ENCODE peak calls at places on chromosomes 3 and 15, in ten cellular contexts. J, V, I, H, P, U, D, M, B and E are unnamed samples.

GRCh38 chr3:22269827-22270226 is 518.8 kb upstream of the ZNF385D start:
- DNase-seq in J (no peak), V (no peak), I (peak), H (no peak), P (no peak), U (no peak), D (no peak), M (no peak), B (no peak), E (no peak)

GRCh38 chr15:58985443-58985842 is 2.0 kb upstream of the RNF111 start:
- DNase-seq in J (no peak), V (no peak), I (peak), H (no peak), P (peak), U (no peak), D (peak), M (no peak), B (no peak), E (peak)

GRCh38 chr3:62954579-62954978 is 79.4 kb upstream of the CADPS start:
- DNase-seq in J (no peak), V (no peak), I (no peak), H (no peak), P (no peak), U (no peak), D (no peak), M (no peak), B (no peak), E (no peak)

GRCh38 chr3:117745516-117745915 is 1035.9 kb downstream of the TUSC7 start:
- DNase-seq in J (no peak), V (no peak), I (no peak), H (no peak), P (no peak), U (no peak), D (no peak), M (no peak), B (no peak), E (no peak)

GRCh38 chr3:12984023-12984823 is 89.0 kb downstream of the IQSEC1 start:
- DNase-seq in J (no peak), V (peak), I (peak), H (no peak), P (peak), U (no peak), D (peak), M (peak), B (no peak), E (peak)

GRCh38 chr3:48039487-48040190 is 23.4 kb upstream of the MAP4 start:
- DNase-seq in J (no peak), V (no peak), I (no peak), H (no peak), P (no peak), U (no peak), D (peak), M (no peak), B (no peak), E (no peak)

GRCh38 chr3:16151109-16151508 is 23.4 kb upstream of the GALNT15 start:
- DNase-seq in J (no peak), V (no peak), I (peak), H (no peak), P (peak), U (peak), D (peak), M (peak), B (no peak), E (peak)

GRCh38 chr15:49270541-49271421 is 100.7 kb downstream of the GALK2 start:
- DNase-seq in J (no peak), V (no peak), I (peak), H (peak), P (peak), U (peak), D (no peak), M (no peak), B (no peak), E (peak)

GRCh38 chr15:50415752-50416404 is 8.3 kb upstream of the USP8 start:
- DNase-seq in J (no peak), V (no peak), I (no peak), H (no peak), P (no peak), U (no peak), D (peak), M (no peak), B (no peak), E (no peak)

GRCh38 chr3:173742491-173742890 is 344.9 kb downstream of the NLGN1 start:
- DNase-seq in J (no peak), V (no peak), I (no peak), H (no peak), P (no peak), U (no peak), D (no peak), M (no peak), B (no peak), E (no peak)

GRCh38 chr3:120160050-120160449 is 65.8 kb upstream of the GSK3B start:
- DNase-seq in J (no peak), V (peak), I (peak), H (peak), P (peak), U (peak), D (peak), M (peak), B (no peak), E (peak)

GRCh38 chr15:74710349-74711094 is 14.7 kb upstream of the EDC3 start:
- DNase-seq in J (no peak), V (no peak), I (no peak), H (no peak), P (no peak), U (no peak), D (no peak), M (no peak), B (no peak), E (no peak)

GRCh38 chr3:57911588-57911987 is 96.6 kb upstream of the FLNB start:
- DNase-seq in J (no peak), V (no peak), I (no peak), H (no peak), P (no peak), U (no peak), D (no peak), M (no peak), B (no peak), E (no peak)

GRCh38 chr3:175208316-175208715 is 349.2 kb downstream of the NAALADL2 start:
- DNase-seq in J (no peak), V (no peak), I (no peak), H (no peak), P (no peak), U (no peak), D (no peak), M (no peak), B (no peak), E (no peak)

GRCh38 chr3:9503283-9503682 is 50.3 kb downstream of the LHFPL4 start:
- DNase-seq in J (peak), V (peak), I (peak), H (no peak), P (peak), U (peak), D (peak), M (peak), B (no peak), E (no peak)

GRCh38 chr3:50340404-50341329 is at the start of gene RASSF1:
- DNase-seq in J (peak), V (peak), I (peak), H (peak), P (peak), U (peak), D (no peak), M (peak), B (peak), E (peak)

GRCh38 chr3:147420361-147421183 is 11.4 kb downstream of the ZIC1 start:
- DNase-seq in J (no peak), V (no peak), I (no peak), H (no peak), P (no peak), U (no peak), D (no peak), M (no peak), B (no peak), E (no peak)

GRCh38 chr3:186427627-186428026 is 65.6 kb upstream of the DGKG start:
- DNase-seq in J (no peak), V (no peak), I (no peak), H (no peak), P (no peak), U (peak), D (no peak), M (no peak), B (no peak), E (no peak)

GRCh38 chr3:17258823-17259436 is 374.2 kb downstream of the PLCL2 start:
- DNase-seq in J (no peak), V (no peak), I (peak), H (no peak), P (no peak), U (no peak), D (peak), M (no peak), B (no peak), E (no peak)

GRCh38 chr3:85185495-85185894 is 226.7 kb downstream of the CADM2 start:
- DNase-seq in J (no peak), V (no peak), I (no peak), H (no peak), P (no peak), U (no peak), D (no peak), M (no peak), B (no peak), E (no peak)

GRCh38 chr3:131794766-131795381 is 239.9 kb downstream of the CPNE4 start:
- DNase-seq in J (no peak), V (no peak), I (peak), H (no peak), P (no peak), U (no peak), D (peak), M (peak), B (no peak), E (no peak)

GRCh38 chr3:45057557-45057956 is 31.5 kb downstream of the CLEC3B start:
- DNase-seq in J (no peak), V (no peak), I (no peak), H (no peak), P (no peak), U (no peak), D (no peak), M (no peak), B (no peak), E (no peak)

GRCh38 chr15:45646220-45646619 is 11.4 kb downstream of the SQOR start:
- DNase-seq in J (no peak), V (no peak), I (no peak), H (no peak), P (no peak), U (no peak), D (no peak), M (no peak), B (no peak), E (no peak)

GRCh38 chr3:172592898-172593669 is 69.9 kb upstream of the TNFSF10 start:
- DNase-seq in J (no peak), V (no peak), I (no peak), H (no peak), P (no peak), U (no peak), D (no peak), M (no peak), B (no peak), E (no peak)

GRCh38 chr3:32315441-32315840 is 76.2 kb upstream of the CMTM7 start:
- DNase-seq in J (no peak), V (no peak), I (peak), H (no peak), P (no peak), U (no peak), D (no peak), M (no peak), B (no peak), E (no peak)

GRCh38 chr15:27358751-27359434 is 387.9 kb downstream of the GABRG3 start:
- DNase-seq in J (no peak), V (no peak), I (peak), H (no peak), P (peak), U (no peak), D (peak), M (no peak), B (no peak), E (no peak)

GRCh38 chr3:184491011-184491576 is 70.5 kb upstream of the EPHB3 start:
- DNase-seq in J (no peak), V (peak), I (no peak), H (no peak), P (no peak), U (no peak), D (peak), M (peak), B (peak), E (no peak)

GRCh38 chr3:124266517-124266916 is 274.6 kb upstream of the ROPN1 start:
- DNase-seq in J (no peak), V (no peak), I (peak), H (no peak), P (no peak), U (no peak), D (peak), M (no peak), B (no peak), E (no peak)

GRCh38 chr3:25038907-25039306 is 389.2 kb upstream of the RARB start:
- DNase-seq in J (no peak), V (no peak), I (no peak), H (no peak), P (no peak), U (no peak), D (no peak), M (no peak), B (no peak), E (no peak)

GRCh38 chr3:155995525-155996370 is 124.6 kb upstream of the KCNAB1 start:
- DNase-seq in J (no peak), V (no peak), I (no peak), H (no peak), P (no peak), U (no peak), D (peak), M (no peak), B (no peak), E (no peak)

GRCh38 chr15:62901916-62902554 is 140.5 kb upstream of the TPM1 start:
- DNase-seq in J (no peak), V (no peak), I (no peak), H (no peak), P (no peak), U (no peak), D (no peak), M (no peak), B (no peak), E (no peak)

GRCh38 chr3:113948015-113948917 is 453 bp downstream of the ZDHHC23 start:
- DNase-seq in J (peak), V (peak), I (peak), H (peak), P (peak), U (peak), D (peak), M (peak), B (peak), E (peak)

GRCh38 chr3:38548154-38548931 is 52.2 kb downstream of the EXOG start:
- DNase-seq in J (peak), V (no peak), I (no peak), H (no peak), P (peak), U (peak), D (no peak), M (no peak), B (peak), E (no peak)

GRCh38 chr3:123406598-123406997 is 42.3 kb downstream of the ADCY5 start:
- DNase-seq in J (peak), V (peak), I (peak), H (peak), P (peak), U (peak), D (no peak), M (peak), B (no peak), E (peak)

GRCh38 chr3:5479229-5479799 is 291.8 kb downstream of the EDEM1 start:
- DNase-seq in J (no peak), V (peak), I (no peak), H (no peak), P (no peak), U (no peak), D (peak), M (peak), B (no peak), E (no peak)

GRCh38 chr15:78051622-78052405 is 25.7 kb downstream of the TBC1D2B start:
- DNase-seq in J (no peak), V (peak), I (peak), H (no peak), P (no peak), U (no peak), D (no peak), M (peak), B (no peak), E (no peak)

GRCh38 chr3:111070772-111071256 is 802 bp upstream of the NECTIN3 start:
- DNase-seq in J (no peak), V (no peak), I (no peak), H (no peak), P (no peak), U (no peak), D (no peak), M (no peak), B (no peak), E (peak)

GRCh38 chr15:58870451-58870850 is 63.0 kb downstream of the SLTM start:
- DNase-seq in J (no peak), V (no peak), I (no peak), H (no peak), P (no peak), U (no peak), D (no peak), M (no peak), B (no peak), E (no peak)

GRCh38 chr15:39580117-39580629 is 706 bp upstream of the THBS1 start:
- DNase-seq in J (peak), V (peak), I (peak), H (peak), P (peak), U (peak), D (peak), M (peak), B (peak), E (peak)

GRCh38 chr3:119481079-119481478 is 12.3 kb downstream of the POGLUT1 start:
- DNase-seq in J (no peak), V (no peak), I (no peak), H (no peak), P (no peak), U (no peak), D (no peak), M (no peak), B (no peak), E (no peak)

GRCh38 chr3:66353039-66353438 is 132.2 kb downstream of the SLC25A26 start:
- DNase-seq in J (no peak), V (no peak), I (no peak), H (no peak), P (no peak), U (no peak), D (no peak), M (no peak), B (no peak), E (no peak)
- H3K27ac ChIP-seq in J (no peak), V (no peak), I (no peak), H (no peak), P (no peak), U (no peak), D (no peak), M (no peak), B (no peak), E (no peak)

GRCh38 chr3:27722957-27723802 is 1.1 kb upstream of the EOMES start:
- DNase-seq in J (no peak), V (no peak), I (no peak), H (no peak), P (no peak), U (no peak), D (no peak), M (no peak), B (no peak), E (no peak)
- H3K4me3 ChIP-seq in J (peak), V (peak), I (no peak), H (peak), P (peak), U (no peak), D (peak), M (no peak), B (no peak), E (no peak)

GRCh38 chr15:25894371-25894902 is 31.3 kb upstream of the ATP10A start:
- DNase-seq in J (no peak), V (no peak), I (no peak), H (no peak), P (no peak), U (no peak), D (no peak), M (no peak), B (no peak), E (no peak)

GRCh38 chr15:25891108-25891507 is 28.0 kb upstream of the ATP10A start:
- DNase-seq in J (no peak), V (no peak), I (no peak), H (no peak), P (no peak), U (no peak), D (no peak), M (no peak), B (no peak), E (no peak)

GRCh38 chr15:25890532-25890931 is 27.4 kb upstream of the ATP10A start:
- DNase-seq in J (no peak), V (no peak), I (no peak), H (no peak), P (no peak), U (no peak), D (no peak), M (no peak), B (no peak), E (no peak)

GRCh38 chr15:25893621-25894020 is 30.5 kb upstream of the ATP10A start:
- DNase-seq in J (no peak), V (no peak), I (no peak), H (no peak), P (no peak), U (no peak), D (no peak), M (no peak), B (no peak), E (no peak)

DNA sequence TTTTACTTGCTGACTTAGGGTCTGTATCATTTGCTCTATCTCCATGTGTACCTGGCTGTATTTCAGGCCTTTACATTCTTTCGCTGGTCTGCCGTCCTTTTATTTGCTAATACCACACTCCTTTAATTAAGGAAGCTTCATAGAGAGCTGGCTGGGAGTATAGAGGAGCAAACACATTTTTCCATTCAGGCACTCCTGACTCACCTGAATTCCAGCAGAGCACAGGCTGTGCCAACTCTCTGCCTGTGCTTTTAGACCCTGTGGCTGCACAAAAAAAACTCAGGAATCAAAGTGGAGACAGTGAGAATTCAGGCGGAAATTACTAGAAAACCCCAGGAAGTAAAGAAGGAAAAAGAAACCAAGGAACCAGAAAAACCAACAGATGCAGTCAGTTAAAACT is 29.0 kb upstream of the ATP10A start:
- DNase-seq in J (no peak), V (no peak), I (no peak), H (no peak), P (no peak), U (no peak), D (no peak), M (no peak), B (no peak), E (no peak)
- H3K27ac ChIP-seq in J (no peak), V (no peak), I (no peak), H (no peak), P (no peak), U (no peak), D (peak), M (no peak), B (peak), E (no peak)

DNA sequence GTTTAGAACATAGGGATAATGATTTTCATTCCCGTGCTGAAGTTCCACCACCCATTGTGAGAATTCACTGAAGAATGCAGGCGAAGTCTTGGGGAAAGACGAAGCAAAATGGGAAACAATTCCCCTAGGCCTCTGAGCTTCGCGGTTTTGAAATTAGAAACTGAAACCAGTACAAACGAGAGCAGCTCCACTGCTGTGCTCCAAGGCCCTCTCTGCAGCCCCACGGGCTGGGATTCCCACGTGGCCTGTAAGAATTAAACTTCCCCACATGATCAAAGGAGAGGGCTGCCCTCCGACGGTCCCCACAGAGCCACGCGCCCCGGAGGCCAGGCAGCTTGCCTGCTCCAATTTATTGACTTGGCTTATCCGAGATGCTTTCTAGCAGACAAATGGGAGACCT is 143.9 kb downstream of the GREM1 start:
- DNase-seq in J (peak), V (no peak), I (peak), H (no peak), P (peak), U (no peak), D (no peak), M (peak), B (no peak), E (peak)
- H3K4me3 ChIP-seq in J (no peak), V (peak), I (no peak), H (peak), P (peak), U (no peak), D (no peak), M (no peak), B (no peak), E (peak)

GRCh38 chr3:64354956-64355355 is 129.7 kb upstream of the PRICKLE2 start:
- DNase-seq in J (no peak), V (no peak), I (no peak), H (no peak), P (no peak), U (no peak), D (no peak), M (no peak), B (no peak), E (no peak)
- H3K27ac ChIP-seq in J (peak), V (peak), I (no peak), H (no peak), P (no peak), U (peak), D (no peak), M (peak), B (peak), E (peak)

GRCh38 chr15:99106417-99107220 is 1.7 kb downstream of the SYNM start:
- DNase-seq in J (peak), V (no peak), I (peak), H (peak), P (no peak), U (peak), D (no peak), M (no peak), B (no peak), E (peak)

GRCh38 chr15:99108993-99109392 is 4.1 kb downstream of the SYNM start:
- DNase-seq in J (no peak), V (no peak), I (no peak), H (no peak), P (no peak), U (no peak), D (no peak), M (no peak), B (no peak), E (no peak)

GRCh38 chr15:99109555-99110021 is 4.7 kb downstream of the SYNM start:
- DNase-seq in J (peak), V (no peak), I (no peak), H (no peak), P (no peak), U (no peak), D (no peak), M (no peak), B (no peak), E (no peak)

GRCh38 chr15:99110581-99111320 is 5.9 kb downstream of the SYNM start:
- DNase-seq in J (no peak), V (no peak), I (no peak), H (no peak), P (no peak), U (no peak), D (no peak), M (no peak), B (no peak), E (peak)

GRCh38 chr15:99110093-99110492 is 5.2 kb downstream of the SYNM start:
- DNase-seq in J (no peak), V (no peak), I (no peak), H (no peak), P (no peak), U (no peak), D (no peak), M (no peak), B (no peak), E (no peak)
- H3K4me3 ChIP-seq in J (no peak), V (peak), I (no peak), H (peak), P (peak), U (no peak), D (no peak), M (no peak), B (no peak), E (peak)